ENCODE peak calls at places on chromosomes 1 and 21, in six cellular contexts. A is lower lobe of right lung, W is SJSA1, H is uterus, C is H7, Z is cardiac muscle cell. R is an unnamed sample. For H3K27me3, the result is how much of the 10 kb centered on the place peaks cover.

GRCh38 chr1:226548281-226549093 is at the start of gene STUM:
- DNase-seq in C (peak), Z (peak), A (no peak), H (no peak), W (no peak), R (peak)

GRCh38 chr1:202023033-202023433 is 12.6 kb downstream of the ELF3 start:
- DNase-seq in W (no peak), A (peak), C (no peak), Z (no peak), H (no peak), R (no peak)

GRCh38 chr1:42305639-42306038 is 29.4 kb downstream of the FOXJ3 start:
- DNase-seq in Z (peak), C (no peak), H (no peak), A (no peak), W (no peak), R (no peak)

GRCh38 chr1:27966402-27967105 is 6.8 kb downstream of the XKR8 start:
- DNase-seq in A (no peak), C (peak), H (no peak), W (peak), Z (no peak), R (no peak)

GRCh38 chr1:115184260-115184950 is 95.1 kb upstream of the TSPAN2 start:
- DNase-seq in W (no peak), A (no peak), Z (no peak), H (no peak), C (no peak), R (no peak)

GRCh38 chr1:67764674-67765073 is 68.6 kb downstream of the GNG12 start:
- DNase-seq in Z (no peak), W (no peak), H (no peak), C (no peak), A (no peak), R (no peak)

GRCh38 chr1:63701187-63701586 is 72.6 kb upstream of the ROR1 start:
- DNase-seq in Z (no peak), C (no peak), W (no peak), H (no peak), A (peak), R (no peak)

GRCh38 chr1:183807549-183808168 is 2.7 kb downstream of the RGL1 start:
- DNase-seq in Z (peak), C (no peak), A (no peak), H (no peak), W (no peak), R (no peak)

GRCh38 chr1:56992318-56993136 is 26.7 kb upstream of the C8B start:
- DNase-seq in A (no peak), C (no peak), W (no peak), Z (no peak), H (no peak), R (no peak)

GRCh38 chr1:36134031-36134430 is 9.0 kb upstream of the COL8A2 start:
- DNase-seq in H (no peak), C (peak), Z (no peak), A (no peak), W (no peak), R (no peak)

GRCh38 chr1:195481293-195481692 is 1126.9 kb downstream of the KCNT2 start:
- DNase-seq in C (no peak), H (no peak), W (no peak), A (no peak), Z (no peak), R (no peak)

GRCh38 chr1:243316366-243316989 is 60.6 kb downstream of the SDCCAG8 start:
- DNase-seq in C (peak), Z (no peak), A (no peak), W (no peak), H (no peak), R (no peak)

GRCh38 chr21:45590726-45591618 is 48.7 kb upstream of the SLC19A1 start:
- DNase-seq in H (no peak), C (no peak), Z (peak), W (no peak), A (peak), R (peak)

GRCh38 chr21:19683492-19683891 is 1279.9 kb upstream of the TMPRSS15 start:
- DNase-seq in W (no peak), A (no peak), H (no peak), C (no peak), Z (no peak), R (no peak)

GRCh38 chr1:41282679-41283317 is 40.7 kb upstream of the SCMH1 start:
- DNase-seq in H (peak), Z (peak), C (peak), A (no peak), W (no peak), R (peak)

GRCh38 chr1:4650981-4651380 is 3.4 kb upstream of the AJAP1 start:
- DNase-seq in H (no peak), W (no peak), Z (no peak), C (no peak), A (no peak), R (no peak)

GRCh38 chr1:186188736-186189135 is 186.3 kb downstream of the TPR start:
- DNase-seq in H (no peak), C (no peak), A (no peak), Z (no peak), W (no peak), R (no peak)

GRCh38 chr1:89890085-89890754 is 69.4 kb downstream of the LRRC8D start:
- DNase-seq in H (no peak), W (no peak), Z (peak), A (no peak), C (no peak), R (peak)

DNA sequence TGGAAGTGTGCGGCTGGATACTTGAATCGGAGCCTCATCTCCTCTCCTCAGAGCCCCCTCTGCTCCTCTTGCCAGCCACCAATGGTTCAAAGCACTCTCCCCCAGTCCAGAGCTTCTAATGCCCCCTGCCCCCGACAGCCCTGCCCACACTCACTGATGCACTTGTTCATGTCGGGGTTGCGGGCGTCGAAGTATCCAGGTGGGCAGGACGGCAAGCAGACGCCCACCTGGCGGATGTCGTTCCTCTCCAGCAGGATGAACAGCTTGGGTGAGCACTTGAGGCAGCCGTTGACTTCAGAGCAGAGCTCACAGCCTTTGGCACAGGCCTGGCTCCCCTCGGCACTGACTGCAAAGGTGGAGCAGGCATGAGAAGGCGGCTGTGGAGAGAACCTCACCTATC is 18.4 kb downstream of the RSPO1 start:
- DNase-seq in A (no peak), Z (no peak), H (no peak), C (no peak), W (no peak), R (no peak)
- H3K27me3 ChIP-seq in A (under half), Z (half or more), H (under half), C (under half), W (half or more), R (under half)

GRCh38 chr1:220875233-220875632 is 4.0 kb upstream of the HLX start:
- DNase-seq in C (no peak), W (no peak), H (no peak), Z (no peak), A (no peak), R (no peak)
- H3K27me3 ChIP-seq in C (half or more), W (under half), H (under half), Z (half or more), A (under half), R (under half)

DNA sequence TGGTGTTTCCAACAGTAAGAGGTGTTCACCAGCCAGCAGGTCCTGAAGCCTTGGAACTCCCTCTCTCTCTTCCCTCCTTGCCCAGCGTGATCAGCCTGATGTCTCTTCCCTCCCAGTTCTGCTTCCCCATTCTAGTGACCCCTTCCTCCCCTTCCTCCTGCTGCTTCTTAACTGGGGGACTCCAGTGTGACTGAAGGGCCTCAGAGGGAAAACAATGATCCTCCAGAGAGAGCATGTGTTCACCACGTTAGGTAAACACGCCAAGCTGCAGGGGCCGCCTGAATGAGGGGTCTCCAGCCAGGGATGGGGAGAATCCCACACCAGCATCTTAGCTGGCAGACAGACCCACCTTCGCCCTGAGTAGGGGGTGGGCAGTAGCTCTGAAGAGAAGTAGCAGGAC is 124.8 kb downstream of the TMEM53 start:
- DNase-seq in Z (no peak), H (no peak), C (no peak), A (no peak), W (no peak), R (no peak)
- H3K27me3 ChIP-seq in Z (under half), H (under half), C (under half), A (under half), W (under half), R (under half)

GRCh38 chr1:37764888-37765441 is at the start of gene EPHA10:
- DNase-seq in Z (no peak), H (no peak), C (peak), A (no peak), W (no peak), R (peak)
- H3K27me3 ChIP-seq in Z (half or more), H (under half), C (half or more), A (half or more), W (half or more), R (under half)

GRCh38 chr1:177863776-177864175 is 106.1 kb downstream of the SEC16B start:
- DNase-seq in C (no peak), H (no peak), W (no peak), A (no peak), Z (no peak), R (no peak)
- H3K27me3 ChIP-seq in C (under half), H (under half), W (under half), A (under half), Z (under half), R (under half)

DNA sequence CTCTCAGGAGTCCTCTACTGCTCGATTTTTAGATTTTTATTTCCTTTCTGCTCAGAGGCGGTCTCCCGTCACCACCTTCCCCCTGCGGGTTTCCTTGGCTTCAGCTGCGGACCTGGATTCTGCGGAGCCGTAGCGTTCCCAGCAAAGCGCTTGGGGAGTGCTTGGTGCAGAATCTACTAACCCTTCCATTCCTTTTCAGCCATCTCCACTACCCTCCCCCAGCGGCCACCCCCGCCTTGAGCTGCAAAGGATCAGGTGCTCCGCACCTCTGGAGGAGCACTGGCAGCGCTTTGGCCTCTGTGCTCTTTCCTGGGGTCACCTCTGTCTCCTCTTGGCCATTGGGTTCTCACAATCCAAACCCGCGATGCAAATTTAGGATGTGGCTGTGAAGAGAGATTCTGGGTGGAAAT is 3.8 kb downstream of the OLIG2 start:
- DNase-seq in C (peak), W (no peak), A (no peak), Z (no peak), H (no peak), R (no peak)
- H3K27me3 ChIP-seq in C (half or more), W (half or more), A (half or more), Z (half or more), H (under half), R (half or more)